ENCODE peak calls at places on chromosomes 16 and 17, in five cellular contexts. One of them, this sample, is unnamed.

GRCh38 chr17:61694095-61694494 is 103.1 kb upstream of the NACA2 start:
- ATAC-seq in psoas muscle: no peak
- ATAC-seq in right lobe of liver: no peak
- ATAC-seq in K562: no peak
- ATAC-seq in heart left ventricle: no peak
- ATAC-seq in this sample: no peak

GRCh38 chr16:47043970-47044684 is 70.7 kb upstream of the DNAJA2 start:
- ATAC-seq in psoas muscle: no peak
- ATAC-seq in right lobe of liver: no peak
- ATAC-seq in K562: no peak
- ATAC-seq in heart left ventricle: peak
- ATAC-seq in this sample: no peak

GRCh38 chr16:29982560-29983419 is 9.1 kb downstream of the TAOK2 start:
- ATAC-seq in psoas muscle: no peak
- ATAC-seq in right lobe of liver: no peak
- ATAC-seq in K562: no peak
- ATAC-seq in heart left ventricle: no peak
- ATAC-seq in this sample: no peak

GRCh38 chr16:53952215-53953208 is 248.6 kb downstream of the FTO start:
- ATAC-seq in psoas muscle: no peak
- ATAC-seq in right lobe of liver: peak
- ATAC-seq in K562: no peak
- ATAC-seq in heart left ventricle: peak
- ATAC-seq in this sample: no peak

GRCh38 chr17:48564200-48565023 is 13.7 kb downstream of the HOXB4 start:
- ATAC-seq in psoas muscle: peak
- ATAC-seq in right lobe of liver: peak
- ATAC-seq in K562: no peak
- ATAC-seq in heart left ventricle: no peak
- ATAC-seq in this sample: peak

GRCh38 chr16:23514381-23515152 is 4.3 kb upstream of the GGA2 start:
- ATAC-seq in psoas muscle: no peak
- ATAC-seq in right lobe of liver: no peak
- ATAC-seq in K562: no peak
- ATAC-seq in heart left ventricle: no peak
- ATAC-seq in this sample: no peak

GRCh38 chr17:42891539-42892152 is 9.0 kb upstream of the G6PC1 start:
- ATAC-seq in psoas muscle: peak
- ATAC-seq in right lobe of liver: peak
- ATAC-seq in K562: peak
- ATAC-seq in heart left ventricle: peak
- ATAC-seq in this sample: peak

GRCh38 chr16:74830646-74831045 is 56.0 kb upstream of the FA2H start:
- ATAC-seq in psoas muscle: no peak
- ATAC-seq in right lobe of liver: no peak
- ATAC-seq in K562: no peak
- ATAC-seq in heart left ventricle: no peak
- ATAC-seq in this sample: no peak

GRCh38 chr17:2924211-2924610 is 128.0 kb downstream of the RAP1GAP2 start:
- ATAC-seq in psoas muscle: no peak
- ATAC-seq in right lobe of liver: no peak
- ATAC-seq in K562: no peak
- ATAC-seq in heart left ventricle: peak
- ATAC-seq in this sample: no peak

GRCh38 chr17:61250335-61250890 is 149.2 kb upstream of the TBX2 start:
- ATAC-seq in psoas muscle: no peak
- ATAC-seq in right lobe of liver: no peak
- ATAC-seq in K562: no peak
- ATAC-seq in heart left ventricle: no peak
- ATAC-seq in this sample: no peak

GRCh38 chr17:57408064-57408811 is 151.9 kb downstream of the MSI2 start:
- ATAC-seq in psoas muscle: no peak
- ATAC-seq in right lobe of liver: no peak
- ATAC-seq in K562: no peak
- ATAC-seq in heart left ventricle: no peak
- ATAC-seq in this sample: no peak

GRCh38 chr16:89039756-89040155 is 53.9 kb upstream of the ACSF3 start:
- ATAC-seq in psoas muscle: no peak
- ATAC-seq in right lobe of liver: no peak
- ATAC-seq in K562: peak
- ATAC-seq in heart left ventricle: no peak
- ATAC-seq in this sample: no peak

GRCh38 chr17:61400786-61401279 is 1.2 kb downstream of the TBX2 start:
- ATAC-seq in psoas muscle: no peak
- ATAC-seq in right lobe of liver: peak
- ATAC-seq in K562: no peak
- ATAC-seq in heart left ventricle: no peak
- ATAC-seq in this sample: no peak

GRCh38 chr17:69159418-69159817 is 17.7 kb upstream of the ABCA6 start:
- ATAC-seq in psoas muscle: no peak
- ATAC-seq in right lobe of liver: no peak
- ATAC-seq in K562: no peak
- ATAC-seq in heart left ventricle: no peak
- ATAC-seq in this sample: no peak

GRCh38 chr17:5694507-5694906 is 110.2 kb upstream of the NLRP1 start:
- ATAC-seq in psoas muscle: no peak
- ATAC-seq in right lobe of liver: no peak
- ATAC-seq in K562: peak
- ATAC-seq in heart left ventricle: no peak
- ATAC-seq in this sample: no peak

GRCh38 chr17:9566067-9566466 is 9.6 kb downstream of the STX8 start:
- ATAC-seq in psoas muscle: no peak
- ATAC-seq in right lobe of liver: no peak
- ATAC-seq in K562: no peak
- ATAC-seq in heart left ventricle: no peak
- ATAC-seq in this sample: no peak

GRCh38 chr17:9899280-9900018 is 5.6 kb downstream of the RCVRN start:
- ATAC-seq in psoas muscle: no peak
- ATAC-seq in right lobe of liver: peak
- ATAC-seq in K562: no peak
- ATAC-seq in heart left ventricle: no peak
- ATAC-seq in this sample: peak

GRCh38 chr17:19330271-19330670 is 32.3 kb downstream of the B9D1 start:
- ATAC-seq in psoas muscle: no peak
- ATAC-seq in right lobe of liver: no peak
- ATAC-seq in K562: no peak
- ATAC-seq in heart left ventricle: no peak
- ATAC-seq in this sample: no peak

GRCh38 chr17:19329839-19330238 is 32.7 kb downstream of the B9D1 start:
- ATAC-seq in psoas muscle: no peak
- ATAC-seq in right lobe of liver: no peak
- ATAC-seq in K562: no peak
- ATAC-seq in heart left ventricle: no peak
- ATAC-seq in this sample: no peak

GRCh38 chr17:19332371-19333131 is 30.0 kb downstream of the B9D1 start:
- ATAC-seq in psoas muscle: no peak
- ATAC-seq in right lobe of liver: no peak
- ATAC-seq in K562: no peak
- ATAC-seq in heart left ventricle: no peak
- ATAC-seq in this sample: no peak

GRCh38 chr17:19331553-19332245 is 30.8 kb downstream of the B9D1 start:
- ATAC-seq in psoas muscle: no peak
- ATAC-seq in right lobe of liver: no peak
- ATAC-seq in K562: peak
- ATAC-seq in heart left ventricle: no peak
- ATAC-seq in this sample: no peak

GRCh38 chr17:19331134-19331533 is 31.4 kb downstream of the B9D1 start:
- ATAC-seq in psoas muscle: no peak
- ATAC-seq in right lobe of liver: no peak
- ATAC-seq in K562: no peak
- ATAC-seq in heart left ventricle: no peak
- ATAC-seq in this sample: peak
- TF ChIP-seq CTCF in psoas muscle: no peak
- TF ChIP-seq CTCF in right lobe of liver: no peak
- TF ChIP-seq CTCF in K562: no peak
- TF ChIP-seq CTCF in heart left ventricle: no peak
- TF ChIP-seq CTCF in this sample: no peak

GRCh38 chr16:78179666-78180065 is 80.2 kb downstream of the WWOX start:
- ATAC-seq in psoas muscle: no peak
- ATAC-seq in right lobe of liver: no peak
- ATAC-seq in K562: no peak
- ATAC-seq in heart left ventricle: no peak
- ATAC-seq in this sample: no peak

GRCh38 chr16:78180349-78180748 is 80.9 kb downstream of the WWOX start:
- ATAC-seq in psoas muscle: no peak
- ATAC-seq in right lobe of liver: no peak
- ATAC-seq in K562: no peak
- ATAC-seq in heart left ventricle: no peak
- ATAC-seq in this sample: no peak

GRCh38 chr16:78183437-78183836 is 84.0 kb downstream of the WWOX start:
- ATAC-seq in psoas muscle: no peak
- ATAC-seq in right lobe of liver: no peak
- ATAC-seq in K562: no peak
- ATAC-seq in heart left ventricle: no peak
- ATAC-seq in this sample: no peak

GRCh38 chr16:78184554-78185183 is 85.2 kb downstream of the WWOX start:
- ATAC-seq in psoas muscle: no peak
- ATAC-seq in right lobe of liver: no peak
- ATAC-seq in K562: no peak
- ATAC-seq in heart left ventricle: no peak
- ATAC-seq in this sample: no peak

DNA sequence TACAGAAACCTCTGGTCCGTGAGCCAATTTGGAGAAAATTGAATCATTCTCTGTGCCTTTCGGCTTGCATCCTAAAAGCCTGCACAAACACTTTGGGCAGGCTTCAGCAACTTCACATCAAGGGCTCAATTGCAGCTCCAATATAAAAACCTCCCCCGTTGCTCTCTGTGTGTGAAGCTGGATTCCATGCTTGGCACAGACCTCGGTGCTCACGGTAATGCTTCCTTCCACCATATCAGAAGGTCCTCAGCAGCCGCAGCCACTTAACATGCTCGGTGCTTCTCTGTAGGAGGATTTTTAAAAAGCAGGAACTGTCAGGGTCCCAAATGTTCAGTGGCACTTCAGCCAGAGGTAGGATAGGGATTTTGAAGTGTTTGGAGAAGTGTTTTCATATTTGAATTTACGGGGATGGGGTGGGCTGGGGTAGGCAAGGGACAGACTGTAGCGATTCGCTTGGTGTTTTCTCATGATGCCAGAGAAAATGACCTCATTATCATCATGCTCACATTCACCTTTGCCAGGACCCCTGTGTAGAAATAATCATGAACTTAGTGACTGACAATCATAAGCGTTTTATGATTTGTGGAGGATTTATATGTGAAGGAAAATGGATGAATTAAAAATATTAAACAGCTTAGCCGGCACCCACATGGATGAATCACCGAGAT is 84.6 kb downstream of the WWOX start:
- ATAC-seq in psoas muscle: no peak
- ATAC-seq in right lobe of liver: no peak
- ATAC-seq in K562: no peak
- ATAC-seq in heart left ventricle: no peak
- ATAC-seq in this sample: no peak
- H3K4me3 ChIP-seq in psoas muscle: no peak
- H3K4me3 ChIP-seq in right lobe of liver: no peak
- H3K4me3 ChIP-seq in K562: no peak
- H3K4me3 ChIP-seq in heart left ventricle: no peak
- H3K4me3 ChIP-seq in this sample: peak

DNA sequence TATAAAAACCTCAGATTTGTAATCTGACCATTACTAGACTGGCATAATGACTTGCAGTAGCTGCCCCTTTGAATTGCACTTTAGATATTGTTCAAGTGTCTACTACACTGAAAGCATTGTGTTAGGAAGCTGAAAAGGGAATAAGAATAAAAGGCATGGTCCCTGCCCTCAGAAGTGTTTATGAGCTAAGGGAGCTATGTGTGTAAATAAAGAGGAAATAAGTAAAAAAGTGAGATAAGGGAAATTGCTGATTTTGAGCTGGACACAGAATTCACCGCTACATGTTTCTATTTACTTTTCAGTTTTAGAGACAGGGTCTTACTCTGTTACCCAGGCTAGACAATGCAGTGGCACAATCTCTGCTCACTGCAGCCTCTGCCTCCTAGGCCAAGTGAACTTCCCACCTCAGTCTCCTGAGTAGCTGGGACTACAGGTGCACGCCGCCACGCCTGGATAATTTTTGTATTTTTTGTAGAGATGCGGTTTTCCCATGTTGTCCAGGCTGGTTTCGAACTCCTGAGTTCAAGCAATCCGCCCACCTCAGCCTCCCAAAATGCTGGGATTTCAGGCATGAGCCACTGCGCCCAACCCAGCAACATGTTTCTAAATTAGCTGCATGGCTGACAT is 57.0 kb downstream of the GRB2 start:
- ATAC-seq in psoas muscle: no peak
- ATAC-seq in right lobe of liver: no peak
- ATAC-seq in K562: no peak
- ATAC-seq in heart left ventricle: no peak
- ATAC-seq in this sample: no peak
- TF ChIP-seq CTCF in psoas muscle: no peak
- TF ChIP-seq CTCF in right lobe of liver: no peak
- TF ChIP-seq CTCF in K562: no peak
- TF ChIP-seq CTCF in heart left ventricle: no peak
- TF ChIP-seq CTCF in this sample: no peak

DNA sequence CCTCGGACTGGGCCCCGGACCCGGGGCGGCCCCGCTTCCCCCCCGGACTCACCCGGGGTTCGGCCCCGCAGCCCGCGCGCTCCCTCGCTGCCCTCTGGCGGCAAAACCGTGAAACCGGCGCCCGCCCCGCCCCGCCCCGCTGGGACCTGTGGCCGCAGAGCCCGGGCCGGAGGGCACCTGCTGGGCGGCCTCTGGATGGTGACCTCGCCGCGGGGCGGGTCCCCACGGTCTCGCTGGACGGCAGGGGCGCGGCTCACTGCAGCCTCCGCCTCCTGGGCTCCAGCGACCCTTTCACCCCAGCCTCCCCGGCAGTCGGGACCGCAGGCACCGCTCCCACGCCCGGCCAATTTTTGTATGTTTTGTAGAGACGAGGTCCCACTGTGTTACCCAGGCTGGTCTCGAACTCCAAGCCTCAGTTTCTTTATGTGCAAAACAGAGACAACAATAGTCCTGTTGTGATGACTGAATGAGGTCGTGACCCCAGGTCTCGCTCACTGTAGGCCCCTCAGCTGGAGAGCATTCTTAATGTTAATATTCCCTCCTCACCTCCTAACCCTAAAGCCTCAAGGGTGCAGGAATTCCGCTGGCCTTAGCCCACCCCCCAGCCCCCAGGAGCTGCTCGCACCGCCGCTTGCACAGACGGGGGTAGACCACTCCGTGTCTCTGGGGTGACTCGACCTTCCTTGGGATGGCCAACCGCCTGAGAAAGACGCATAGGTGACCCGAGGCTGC is 33.7 kb upstream of the RPH3AL start:
- ATAC-seq in psoas muscle: peak
- ATAC-seq in right lobe of liver: peak
- ATAC-seq in K562: peak
- ATAC-seq in heart left ventricle: peak
- ATAC-seq in this sample: peak
- H3K4me3 ChIP-seq in psoas muscle: peak
- H3K4me3 ChIP-seq in right lobe of liver: no peak
- H3K4me3 ChIP-seq in K562: peak
- H3K4me3 ChIP-seq in heart left ventricle: peak
- H3K4me3 ChIP-seq in this sample: peak

GRCh38 chr16:85225721-85226120 is 113.4 kb upstream of the CIBAR2 start:
- ATAC-seq in psoas muscle: no peak
- ATAC-seq in right lobe of liver: no peak
- ATAC-seq in K562: no peak
- ATAC-seq in heart left ventricle: no peak
- ATAC-seq in this sample: no peak
- TF ChIP-seq CTCF in psoas muscle: no peak
- TF ChIP-seq CTCF in right lobe of liver: no peak
- TF ChIP-seq CTCF in K562: no peak
- TF ChIP-seq CTCF in heart left ventricle: no peak
- TF ChIP-seq CTCF in this sample: no peak

GRCh38 chr17:49715717-49716279 is 8.0 kb upstream of the SLC35B1 start:
- ATAC-seq in psoas muscle: no peak
- ATAC-seq in right lobe of liver: no peak
- ATAC-seq in K562: no peak
- ATAC-seq in heart left ventricle: no peak
- ATAC-seq in this sample: no peak
- H3K4me3 ChIP-seq in psoas muscle: no peak
- H3K4me3 ChIP-seq in right lobe of liver: no peak
- H3K4me3 ChIP-seq in K562: no peak
- H3K4me3 ChIP-seq in heart left ventricle: no peak
- H3K4me3 ChIP-seq in this sample: no peak